ENCODE peak calls at places on chromosomes 16 and 17, in four cellular contexts. N is H7, U is ELF-1, R is aorta. A is an unnamed sample.

GRCh38 chr17:50979524-50979927 is 113.4 kb upstream of the TOB1 start:
- DNase-seq in N (no peak), U (no peak), R (no peak), A (no peak)

GRCh38 chr17:67737145-67737544 is 19.4 kb downstream of the NOL11 start:
- DNase-seq in N (no peak), U (no peak), R (no peak), A (no peak)

GRCh38 chr17:44862278-44862914 is 14.7 kb downstream of the HIGD1B start:
- DNase-seq in N (no peak), U (no peak), R (peak; percentile 51), A (no peak)

GRCh38 chr17:74514632-74515035 is 16.6 kb downstream of the CD300LB start:
- DNase-seq in N (no peak), U (no peak), R (no peak), A (no peak)

GRCh38 chr16:56363181-56363716 is 62.1 kb downstream of the AMFR start:
- DNase-seq in N (no peak), U (no peak), R (no peak), A (no peak)

GRCh38 chr17:41551370-41551769 is 20.5 kb downstream of the KRT9 start:
- DNase-seq in N (no peak), U (no peak), R (peak; percentile 49), A (no peak)

GRCh38 chr17:61407211-61407911 is 7.7 kb downstream of the TBX2 start:
- DNase-seq in N (peak; percentile 33), U (no peak), R (peak; percentile 61), A (no peak)

GRCh38 chr16:27625050-27625697 is 75.2 kb downstream of the KATNIP start:
- DNase-seq in N (no peak), U (no peak), R (no peak), A (no peak)

A was measured in LoVo.